ENCODE peak calls at places on chromosome 22, in six cellular contexts. E is neural progenitor cell, O is aorta, V is prostate gland, T is suprapubic skin, Y is mesenchymal stem cell. L is an unnamed sample. For H3K36me3 and H3K27me3, the result is how much of the 10 kb centered on the place peaks cover.

GRCh38 chr22:32911526-32911925 is 110.0 kb downstream of the TIMP3 start:
- DNase-seq in E (no peak), T (no peak), V (no peak), Y (no peak), O (no peak), L (no peak)

GRCh38 chr22:42711895-42712837 is 8.5 kb downstream of the A4GALT start:
- DNase-seq in Y (no peak), T (no peak), V (no peak), E (no peak), O (no peak), L (peak)

GRCh38 chr22:44620129-44620840 is 81.7 kb upstream of the PRR5 start:
- DNase-seq in T (peak), E (peak), V (no peak), Y (peak), O (peak), L (peak)

GRCh38 chr22:21945453-21946261 is 7.0 kb downstream of the PPM1F start:
- DNase-seq in E (no peak), V (no peak), O (no peak), Y (no peak), T (no peak), L (no peak)

GRCh38 chr22:21568207-21569075 is 927 bp downstream of the UBE2L3 start:
- DNase-seq in Y (peak), E (peak), O (peak), V (peak), T (no peak), L (peak)

GRCh38 chr22:43241699-43242386 is 54.9 kb upstream of the TTLL12 start:
- DNase-seq in O (no peak), T (no peak), Y (no peak), V (no peak), E (no peak), L (no peak)

GRCh38 chr22:47189056-47189916 is 426.8 kb downstream of the TBC1D22A start:
- DNase-seq in Y (no peak), E (no peak), V (no peak), O (peak), T (peak), L (no peak)

GRCh38 chr22:44431256-44431655 is 66.8 kb downstream of the RTL6 start:
- DNase-seq in Y (no peak), E (no peak), O (no peak), V (no peak), T (no peak), L (peak)

GRCh38 chr22:50544746-50545253 is 899 bp upstream of the KLHDC7B start:
- DNase-seq in E (no peak), O (no peak), V (no peak), T (peak), Y (no peak), L (peak)

GRCh38 chr22:18984564-18984963 is 48.5 kb upstream of the PRODH start:
- DNase-seq in E (no peak), V (no peak), T (no peak), O (peak), Y (no peak), L (no peak)

GRCh38 chr22:42926034-42926433 is 69.0 kb upstream of the ARFGAP3 start:
- DNase-seq in V (peak), Y (no peak), T (no peak), O (peak), E (no peak), L (no peak)

GRCh38 chr22:29136715-29137700 is 64.2 kb downstream of the KREMEN1 start:
- DNase-seq in E (no peak), O (no peak), Y (no peak), T (peak), V (no peak), L (peak)

GRCh38 chr22:50717709-50718351 is 20.2 kb upstream of the ACR start:
- DNase-seq in Y (no peak), V (no peak), E (no peak), T (no peak), O (no peak), L (no peak)

GRCh38 chr22:46777609-46777970 is 15.1 kb downstream of the TBC1D22A start:
- DNase-seq in T (no peak), O (peak), V (no peak), E (no peak), Y (no peak), L (no peak)

GRCh38 chr22:36863281-36863680 is 2.5 kb downstream of the NCF4 start:
- DNase-seq in E (no peak), T (no peak), V (no peak), O (no peak), Y (no peak), L (no peak)
- H3K4me3 ChIP-seq in E (no peak), T (no peak), V (no peak), O (no peak), Y (no peak), L (no peak)

GRCh38 chr22:23302171-23303002 is 122.1 kb downstream of the BCR start:
- DNase-seq in T (no peak), O (peak), E (no peak), Y (peak), V (no peak), L (no peak)
- H3K36me3 ChIP-seq in T (under half), O (under half), E (under half), Y (under half), V (under half), L (under half)

GRCh38 chr22:26417406-26417805 is 11.7 kb upstream of the ASPHD2 start:
- DNase-seq in T (no peak), Y (no peak), O (no peak), E (no peak), V (no peak), L (no peak)
- H3K27me3 ChIP-seq in T (under half), Y (half or more), O (under half), E (under half), V (under half), L (under half)

GRCh38 chr22:37607912-37608476 is 640 bp upstream of the GGA1 start:
- DNase-seq in E (no peak), V (no peak), Y (no peak), T (no peak), O (no peak), L (peak)
- H3K4me3 ChIP-seq in E (peak), V (peak), Y (peak), T (peak), O (peak), L (peak)

GRCh38 chr22:41508770-41509170 is 35.5 kb downstream of the POLR3H start:
- DNase-seq in E (no peak), T (no peak), O (no peak), V (no peak), Y (no peak), L (peak)

GRCh38 chr22:41516462-41516861 is 27.8 kb downstream of the POLR3H start:
- DNase-seq in O (no peak), Y (no peak), V (no peak), T (no peak), E (no peak), L (no peak)

GRCh38 chr22:41511521-41511968 is 32.7 kb downstream of the POLR3H start:
- DNase-seq in V (no peak), E (no peak), O (no peak), Y (no peak), T (no peak), L (no peak)

GRCh38 chr22:41513391-41513790 is 30.9 kb downstream of the POLR3H start:
- DNase-seq in Y (no peak), O (no peak), V (no peak), T (no peak), E (no peak), L (no peak)

DNA sequence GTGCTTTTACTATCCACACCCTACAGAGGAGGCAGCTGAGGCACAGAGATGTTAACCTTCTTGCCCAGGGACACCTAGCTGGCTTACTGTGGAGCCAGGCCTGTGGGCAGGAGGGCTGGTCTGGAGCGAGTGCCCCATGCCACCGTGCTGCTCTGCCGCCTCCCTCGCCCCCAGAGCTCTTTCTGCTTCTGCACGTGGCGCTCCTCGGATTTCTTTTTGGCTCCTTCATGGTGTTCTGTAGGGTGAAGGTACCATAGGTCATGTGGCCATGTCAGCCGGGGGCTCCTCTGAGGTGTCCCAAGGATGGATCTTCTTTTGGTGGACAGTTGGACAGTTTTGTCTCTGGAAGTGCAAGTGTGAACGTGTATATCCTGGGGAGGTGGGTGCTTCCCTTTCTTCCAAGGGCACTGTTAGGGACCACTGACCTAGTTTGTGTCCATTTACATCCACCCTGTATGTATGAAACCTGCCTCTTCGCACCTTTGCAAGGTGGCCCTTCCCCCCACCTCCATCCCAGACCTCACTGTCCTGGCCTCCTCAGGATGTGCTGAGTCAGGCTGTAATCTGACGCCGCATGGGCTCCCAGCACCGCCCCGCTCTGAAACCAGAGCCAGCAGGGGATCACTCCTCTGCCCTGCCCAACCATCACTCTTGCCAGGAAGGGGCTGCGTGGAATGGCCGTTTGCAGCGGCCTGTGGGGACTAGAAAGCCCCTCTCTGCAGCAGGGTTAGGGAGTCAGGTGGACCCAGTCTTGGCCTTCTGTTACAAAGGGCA is 31.7 kb downstream of the POLR3H start:
- DNase-seq in Y (peak), V (peak), O (no peak), E (peak), T (no peak), L (peak)
- H3K36me3 ChIP-seq in Y (half or more), V (under half), O (under half), E (under half), T (half or more), L (under half)

DNA sequence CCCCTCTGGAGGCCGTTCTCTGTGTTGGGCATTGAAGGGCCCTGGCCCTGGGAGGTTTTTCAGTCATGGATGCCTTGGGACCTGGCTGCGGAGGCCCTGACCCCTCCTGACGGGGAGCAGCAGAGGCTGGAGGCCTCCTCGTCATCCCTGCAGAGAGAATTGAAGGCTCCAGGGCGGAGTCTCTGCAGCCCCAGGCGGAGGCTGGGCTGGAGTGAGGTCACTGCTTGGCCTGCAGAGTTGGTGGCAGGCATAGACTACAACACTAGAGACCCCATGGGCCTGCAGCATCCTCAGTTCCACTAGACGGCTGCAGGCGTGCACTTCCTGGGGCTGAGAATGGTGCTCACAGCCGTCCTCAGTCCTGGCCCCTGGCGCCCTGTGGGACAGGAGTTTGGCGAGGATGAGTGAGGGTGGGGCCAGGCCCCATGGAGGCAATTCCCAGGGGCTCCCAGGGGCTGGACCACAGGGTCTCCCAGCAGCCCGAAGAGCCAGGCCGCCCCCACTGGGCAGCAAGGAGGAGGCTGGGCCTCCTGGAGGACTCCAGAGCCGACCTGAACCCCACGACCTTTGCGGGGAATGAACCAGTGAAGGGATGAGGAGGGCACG is 1194.9 kb downstream of the BRD1 start:
- DNase-seq in Y (no peak), O (no peak), V (no peak), T (no peak), E (no peak), L (no peak)
- H3K27me3 ChIP-seq in Y (under half), O (under half), V (under half), T (under half), E (under half), L (under half)

L was measured in H7.